ENCODE peak calls at places on chromosomes 11 and 22, in eight cellular contexts. B, V, C, P, A, D, J and L are unnamed samples.

GRCh38 chr11:21426931-21427330 is 757.5 kb downstream of the NELL1 start:
- DNase-seq in B (no peak), V (no peak), C (no peak), P (no peak), A (no peak), D (no peak), J (no peak), L (no peak)

GRCh38 chr22:23875801-23876200 is 18.1 kb downstream of the SLC2A11 start:
- DNase-seq in B (no peak), V (no peak), C (no peak), P (peak; percentile 26), A (no peak), D (no peak), J (no peak), L (no peak)

GRCh38 chr11:95444309-95445202 is 213.6 kb upstream of the SESN3 start:
- DNase-seq in B (no peak), V (no peak), C (peak; percentile 36), P (no peak), A (no peak), D (no peak), J (no peak), L (no peak)

GRCh38 chr11:129230006-129230405 is 37.9 kb upstream of the ARHGAP32 start:
- DNase-seq in B (peak; percentile 11), V (no peak), C (peak; percentile 5), P (no peak), A (no peak), D (no peak), J (no peak), L (no peak)

GRCh38 chr11:95625164-95626017 is 164.2 kb downstream of the FAM76B start:
- DNase-seq in B (no peak), V (no peak), C (no peak), P (no peak), A (no peak), D (no peak), J (no peak), L (no peak)

GRCh38 chr11:95849087-95849825 is 59.0 kb downstream of the CEP57 start:
- DNase-seq in B (peak; percentile 85), V (no peak), C (peak; percentile 69), P (no peak), A (peak; percentile 59), D (peak; percentile 18), J (peak; percentile 55), L (peak; percentile 66)

GRCh38 chr11:18259259-18259658 is 6.8 kb upstream of the SAA1 start:
- DNase-seq in B (no peak), V (no peak), C (no peak), P (no peak), A (no peak), D (no peak), J (no peak), L (no peak)

GRCh38 chr11:13223112-13223511 is 54.5 kb upstream of the BMAL1 start:
- DNase-seq in B (no peak), V (peak; percentile 32), C (no peak), P (no peak), A (no peak), D (no peak), J (no peak), L (no peak)

GRCh38 chr11:57530596-57531507 is at the start of gene TIMM10:
- DNase-seq in B (peak; percentile 100), V (peak; percentile 98), C (peak; percentile 96), P (peak; percentile 99), A (peak; percentile 95), D (peak; percentile 96), J (peak; percentile 91), L (peak; percentile 95)